ENCODE peak calls at places on chromosomes 4 and X, in ten cellular contexts. I, F, V, Z, C, A, J, N, R and E are unnamed samples. For H3K36me3 and H3K27me3, the result is how much of the 10 kb centered on the place peaks cover.

GRCh38 chrX:40411350-40412111 is 169.2 kb upstream of the ATP6AP2 start:
- DNase-seq in F (no peak), V (no peak), A (no peak), N (no peak), C (no peak), I (peak), J (no peak), R (no peak), Z (no peak), E (no peak)

GRCh38 chr4:7760228-7760627 is 179.4 kb downstream of the AFAP1 start:
- DNase-seq in R (no peak), V (no peak), F (no peak), A (no peak), C (no peak), I (no peak), N (no peak), Z (no peak), J (no peak), E (no peak)

GRCh38 chr4:94995684-94996394 is 238.1 kb downstream of the BMPR1B start:
- DNase-seq in N (no peak), I (peak), R (no peak), A (peak), C (no peak), Z (peak), J (peak), F (peak), V (no peak), E (peak)

GRCh38 chr4:7822858-7823257 is 116.8 kb downstream of the AFAP1 start:
- DNase-seq in N (no peak), A (no peak), C (no peak), Z (no peak), F (no peak), J (no peak), I (no peak), R (no peak), V (no peak), E (no peak)

GRCh38 chr4:80128941-80129340 is 55.9 kb upstream of the ANTXR2 start:
- DNase-seq in A (no peak), I (peak), V (no peak), Z (no peak), F (no peak), C (no peak), R (no peak), J (no peak), N (no peak), E (no peak)

GRCh38 chr4:38182334-38182998 is 222.3 kb downstream of the PTTG2 start:
- DNase-seq in C (no peak), J (no peak), V (no peak), N (no peak), I (no peak), R (no peak), F (no peak), Z (no peak), A (no peak), E (no peak)

GRCh38 chr4:177250056-177250696 is 59.5 kb upstream of the NEIL3 start:
- DNase-seq in V (peak), N (peak), R (peak), Z (peak), F (peak), C (peak), A (no peak), J (peak), I (peak), E (peak)

GRCh38 chr4:149719357-149719756 is 96.3 kb downstream of the IQCM start:
- DNase-seq in N (no peak), R (no peak), F (no peak), A (no peak), C (no peak), I (no peak), J (no peak), Z (no peak), V (no peak), E (no peak)

GRCh38 chr4:125693233-125693632 is 378.5 kb downstream of the FAT4 start:
- DNase-seq in V (no peak), Z (no peak), I (no peak), J (no peak), R (no peak), C (no peak), A (no peak), N (no peak), F (peak), E (no peak)

GRCh38 chr4:25608644-25609043 is 47.0 kb upstream of the SLC34A2 start:
- DNase-seq in F (no peak), R (no peak), C (no peak), Z (no peak), V (no peak), A (no peak), I (no peak), N (no peak), J (no peak), E (no peak)

GRCh38 chrX:108165349-108166111 is 74.0 kb downstream of the ATG4A start:
- DNase-seq in C (no peak), Z (peak), F (peak), R (no peak), J (no peak), N (peak), A (no peak), V (no peak), I (peak), E (peak)

GRCh38 chr4:78528327-78528726 is 23.2 kb upstream of the ANXA3 start:
- DNase-seq in N (no peak), C (no peak), V (no peak), J (no peak), R (no peak), A (no peak), I (no peak), Z (no peak), F (no peak), E (no peak)

GRCh38 chrX:9340619-9341304 is 124.1 kb upstream of the TBL1X start:
- DNase-seq in V (peak), I (peak), F (peak), R (no peak), C (peak), A (peak), Z (no peak), J (peak), N (no peak), E (peak)

GRCh38 chr4:186820371-186820990 is 96.8 kb upstream of the FAT1 start:
- DNase-seq in R (no peak), I (no peak), Z (no peak), J (no peak), C (no peak), F (peak), N (no peak), A (no peak), V (peak), E (peak)

GRCh38 chr4:80097395-80098177 is 24.6 kb upstream of the ANTXR2 start:
- DNase-seq in V (peak), R (no peak), A (no peak), I (no peak), Z (no peak), F (no peak), J (no peak), C (no peak), N (no peak), E (peak)

GRCh38 chr4:67934628-67935027 is 28.7 kb downstream of the TMPRSS11A start:
- DNase-seq in F (no peak), Z (no peak), C (no peak), A (no peak), R (no peak), N (no peak), I (no peak), V (no peak), J (no peak), E (no peak)

GRCh38 chr4:182918791-182919302 is 1.7 kb upstream of the DCTD start:
- DNase-seq in C (peak), Z (no peak), R (peak), N (no peak), J (peak), F (no peak), A (no peak), I (no peak), V (no peak), E (no peak)

GRCh38 chrX:18616688-18617087 is 55.2 kb downstream of the RS1 start:
- DNase-seq in Z (no peak), J (no peak), C (no peak), V (no peak), N (peak), R (no peak), I (no peak), F (no peak), A (no peak), E (no peak)

GRCh38 chr4:145341381-145341780 is 140.3 kb upstream of the SMAD1 start:
- DNase-seq in V (no peak), R (no peak), J (no peak), I (peak), A (no peak), F (no peak), N (no peak), C (no peak), Z (no peak), E (no peak)
- H3K36me3 ChIP-seq in V (under half), R (under half), J (under half), I (under half), A (under half), F (under half), N (under half), C (under half), Z (under half), E (under half)

GRCh38 chrX:109508915-109509314 is 27.0 kb upstream of the GUCY2F start:
- DNase-seq in R (no peak), F (no peak), V (no peak), N (no peak), Z (no peak), J (no peak), A (no peak), I (no peak), C (no peak), E (no peak)
- H3K27me3 ChIP-seq in R (under half), F (under half), V (under half), N (under half), Z (under half), J (under half), A (under half), I (under half), C (under half), E (under half)

DNA sequence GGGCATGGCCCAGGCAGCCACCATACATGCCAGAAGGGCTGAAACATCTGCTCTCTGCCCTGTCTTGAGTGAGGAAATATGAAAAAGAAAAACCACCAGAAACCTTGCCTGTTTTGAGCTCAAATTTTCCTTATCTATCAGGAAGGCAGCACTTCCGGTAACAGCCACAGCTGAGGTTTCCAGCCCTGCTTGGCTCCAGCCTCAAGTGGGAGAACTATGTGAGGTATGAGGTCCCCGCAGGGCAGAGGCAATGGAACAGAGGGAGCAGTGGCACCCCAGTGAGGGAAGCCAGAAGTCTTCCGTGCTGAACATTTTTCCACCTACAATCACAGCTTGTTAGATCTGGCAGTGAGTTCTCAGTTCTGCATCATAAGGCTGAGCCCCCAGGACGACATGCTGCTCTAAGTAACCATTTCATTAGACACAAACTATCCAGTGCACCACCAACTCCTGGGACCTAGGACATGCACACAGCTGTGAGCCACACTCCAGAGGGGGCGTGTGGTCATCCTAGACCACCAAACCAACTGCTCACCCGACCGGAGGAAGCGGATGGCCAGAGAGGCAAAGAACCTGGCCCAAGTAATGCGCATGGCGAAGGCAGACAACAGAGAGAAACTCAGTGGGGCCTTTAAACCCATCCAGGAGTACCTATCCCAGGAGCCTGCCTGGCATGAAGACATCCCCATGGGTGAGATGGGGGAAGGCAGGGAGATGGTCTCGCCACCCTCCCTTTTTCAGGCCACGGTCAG is 22.6 kb downstream of the WDR1 start:
- DNase-seq in Z (no peak), N (no peak), R (no peak), F (peak), V (no peak), A (no peak), J (no peak), C (no peak), I (no peak), E (no peak)
- H3K36me3 ChIP-seq in Z (half or more), N (under half), R (half or more), F (under half), V (half or more), A (under half), J (half or more), C (half or more), I (under half), E (half or more)

GRCh38 chr4:62225972-62226371 is 1025.8 kb downstream of the ADGRL3 start:
- DNase-seq in A (no peak), C (no peak), N (no peak), V (no peak), R (no peak), I (no peak), F (no peak), J (no peak), Z (no peak), E (no peak)
- H3K27me3 ChIP-seq in A (under half), C (under half), N (under half), V (under half), R (under half), I (under half), F (under half), J (under half), Z (under half), E (under half)

GRCh38 chr4:110183058-110183457 is 15.4 kb downstream of the ELOVL6 start:
- DNase-seq in R (no peak), Z (no peak), A (no peak), V (no peak), I (no peak), F (no peak), J (no peak), C (no peak), N (no peak), E (no peak)
- H3K36me3 ChIP-seq in R (under half), Z (half or more), A (under half), V (under half), I (under half), F (under half), J (under half), C (under half), N (under half), E (under half)

GRCh38 chr4:1868293-1868692 is 2.9 kb upstream of the NSD2 start:
- DNase-seq in J (no peak), I (no peak), F (peak), R (no peak), V (no peak), Z (no peak), A (no peak), N (peak), C (no peak), E (no peak)

GRCh38 chr4:1870578-1871443 is at the start of gene NSD2:
- DNase-seq in C (peak), R (peak), J (peak), V (peak), I (peak), N (peak), F (peak), A (peak), Z (peak), E (peak)

GRCh38 chr4:1870328-1870577 is 940 bp upstream of the NSD2 start:
- DNase-seq in C (peak), V (peak), A (peak), Z (no peak), I (peak), F (peak), R (no peak), N (peak), J (peak), E (peak)

GRCh38 chr4:1869530-1870327 is 1.5 kb upstream of the NSD2 start:
- DNase-seq in F (no peak), J (no peak), I (no peak), C (no peak), R (no peak), V (no peak), Z (no peak), A (no peak), N (no peak), E (no peak)

DNA sequence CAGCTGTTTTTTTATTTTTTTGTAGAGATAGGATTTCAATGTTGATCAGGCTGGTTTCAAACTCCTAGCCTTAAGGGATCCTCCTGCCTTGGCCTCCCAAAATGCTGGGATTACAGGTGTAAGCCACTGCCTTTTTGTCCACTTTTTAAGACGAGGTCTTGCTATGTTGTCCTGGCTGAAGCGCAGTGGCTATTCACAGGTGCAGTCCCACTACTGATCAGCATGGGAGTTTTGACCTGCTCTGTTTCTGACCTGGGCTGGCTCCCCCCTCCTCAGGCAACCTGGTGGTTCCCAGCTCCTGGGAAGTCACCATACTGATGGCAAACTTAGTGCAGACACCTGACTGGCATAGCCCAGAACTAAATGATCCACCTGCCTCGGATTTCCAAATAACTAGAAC is 2.3 kb upstream of the NSD2 start:
- DNase-seq in F (no peak), N (no peak), J (no peak), I (no peak), C (no peak), R (no peak), V (no peak), A (no peak), Z (no peak), E (no peak)
- H3K27me3 ChIP-seq in F (under half), N (under half), J (under half), I (under half), C (under half), R (under half), V (under half), A (under half), Z (under half), E (under half)

GRCh38 chr4:143437937-143438336 is 75.6 kb upstream of the SMARCA5 start:
- DNase-seq in A (no peak), V (no peak), F (no peak), N (no peak), Z (no peak), R (no peak), J (no peak), I (no peak), C (no peak), E (no peak)
- H3K36me3 ChIP-seq in A (under half), V (half or more), F (under half), N (under half), Z (under half), R (under half), J (under half), I (under half), C (under half), E (under half)

GRCh38 chrX:34631826-34632225 is 25.3 kb downstream of the TMEM47 start:
- DNase-seq in J (no peak), A (no peak), N (no peak), F (peak), R (no peak), I (no peak), C (no peak), Z (no peak), V (no peak), E (no peak)
- H3K27me3 ChIP-seq in J (under half), A (under half), N (under half), F (under half), R (under half), I (under half), C (under half), Z (under half), V (under half), E (under half)

GRCh38 chrX:154032653-154033052 is 13.0 kb upstream of the IRAK1 start:
- DNase-seq in I (peak), R (no peak), C (no peak), N (no peak), F (no peak), V (no peak), J (no peak), Z (no peak), A (no peak), E (no peak)
- H3K36me3 ChIP-seq in I (under half), R (under half), C (under half), N (under half), F (under half), V (under half), J (under half), Z (half or more), A (under half), E (under half)

GRCh38 chr4:8877780-8878040 is 6.1 kb upstream of the HMX1 start:
- DNase-seq in J (no peak), I (no peak), R (no peak), C (no peak), Z (no peak), F (no peak), N (no peak), A (no peak), V (no peak), E (no peak)

GRCh38 chr4:8876982-8877779 is 5.5 kb upstream of the HMX1 start:
- DNase-seq in A (no peak), I (no peak), Z (no peak), F (no peak), J (no peak), N (no peak), R (no peak), C (no peak), V (no peak), E (no peak)

GRCh38 chr4:8882239-8882638 is 10.6 kb upstream of the HMX1 start:
- DNase-seq in Z (no peak), N (no peak), J (no peak), A (no peak), R (no peak), V (no peak), F (no peak), I (no peak), C (no peak), E (no peak)

GRCh38 chr4:8880851-8881250 is 9.2 kb upstream of the HMX1 start:
- DNase-seq in A (no peak), F (no peak), I (no peak), V (no peak), C (no peak), N (no peak), Z (no peak), R (no peak), J (no peak), E (no peak)

GRCh38 chr4:8879574-8879973 is 7.9 kb upstream of the HMX1 start:
- DNase-seq in I (no peak), C (no peak), A (no peak), V (no peak), Z (no peak), J (no peak), F (no peak), N (no peak), R (no peak), E (no peak)
- H3K27me3 ChIP-seq in I (half or more), C (under half), A (under half), V (half or more), Z (half or more), J (under half), F (half or more), N (under half), R (under half), E (under half)